ENCODE peak calls at places on chromosomes 13 and 19, in seven cellular contexts. T, R, A, U, Q, Z and C are unnamed samples.

GRCh38 chr19:48608798-48609263 is 2.3 kb downstream of the SPACA4 start:
- DNase-seq in T (no peak), A (no peak), R (no peak), Q (no peak), Z (peak), U (no peak), C (no peak)

GRCh38 chr13:94712287-94712811 is at the start of gene SOX21:
- DNase-seq in R (no peak), U (peak), T (no peak), Q (no peak), A (no peak), Z (peak), C (no peak)

GRCh38 chr13:44576396-44577235 is 486 bp upstream of the TSC22D1 start:
- DNase-seq in Z (no peak), Q (peak), R (no peak), A (no peak), T (no peak), U (no peak), C (no peak)

GRCh38 chr19:7883796-7884570 is 4.3 kb upstream of the LRRC8E start:
- DNase-seq in U (no peak), Z (peak), T (peak), Q (no peak), R (no peak), A (no peak), C (peak)

GRCh38 chr19:570315-570714 is 2.1 kb upstream of the BSG start:
- DNase-seq in Z (no peak), T (no peak), A (no peak), R (no peak), U (no peak), Q (no peak), C (no peak)

GRCh38 chr19:35704218-35704617 is at the start of gene ZBTB32:
- DNase-seq in Q (peak), U (no peak), T (peak), A (no peak), Z (peak), R (no peak), C (peak)

GRCh38 chr13:95678967-95679366 is 2.0 kb downstream of the DNAJC3 start:
- DNase-seq in R (no peak), A (no peak), T (no peak), Z (no peak), Q (no peak), U (no peak), C (no peak)

GRCh38 chr19:45601115-45601514 is 897 bp downstream of the GPR4 start:
- DNase-seq in T (no peak), Q (no peak), Z (no peak), R (no peak), A (no peak), U (no peak), C (no peak)

GRCh38 chr13:97433727-97434416 is at the start of gene RAP2A:
- DNase-seq in Q (peak), R (peak), A (peak), U (peak), Z (peak), T (peak), C (peak)